ENCODE peak calls at places on chromosomes 12 and 14, in seven cellular contexts. One of them, this sample, is unnamed.

GRCh38 chr12:2891240-2892053 is 756 bp downstream of the TULP3 start:
- DNase-seq in NCI-H2171: no peak
- DNase-seq in MCF 10A: peak
- DNase-seq in choroid plexus epithelial cell: peak
- DNase-seq in CD4-positive, CD25-positive, alpha-beta regulatory T cell: no peak
- DNase-seq in HFF-Myc: no peak
- DNase-seq in A549: peak
- DNase-seq in this sample: peak

GRCh38 chr12:40566246-40566645 is 126.0 kb upstream of the CNTN1 start:
- DNase-seq in A549: peak
- DNase-seq in NCI-H2171: peak
- DNase-seq in MCF 10A: no peak
- DNase-seq in CD4-positive, CD25-positive, alpha-beta regulatory T cell: no peak
- DNase-seq in choroid plexus epithelial cell: no peak
- DNase-seq in HFF-Myc: no peak
- DNase-seq in this sample: no peak

GRCh38 chr14:81386379-81386778 is 13.7 kb downstream of the STON2 start:
- DNase-seq in A549: no peak
- DNase-seq in MCF 10A: no peak
- DNase-seq in NCI-H2171: no peak
- DNase-seq in CD4-positive, CD25-positive, alpha-beta regulatory T cell: no peak
- DNase-seq in HFF-Myc: no peak
- DNase-seq in choroid plexus epithelial cell: no peak
- DNase-seq in this sample: no peak

GRCh38 chr14:50085570-50086315 is 30.6 kb downstream of the VCPKMT start:
- DNase-seq in A549: no peak
- DNase-seq in HFF-Myc: no peak
- DNase-seq in NCI-H2171: no peak
- DNase-seq in CD4-positive, CD25-positive, alpha-beta regulatory T cell: no peak
- DNase-seq in MCF 10A: peak
- DNase-seq in choroid plexus epithelial cell: peak
- DNase-seq in this sample: no peak

GRCh38 chr12:128864516-128865186 is 11.4 kb downstream of the GLT1D1 start:
- DNase-seq in NCI-H2171: no peak
- DNase-seq in A549: no peak
- DNase-seq in HFF-Myc: no peak
- DNase-seq in MCF 10A: no peak
- DNase-seq in CD4-positive, CD25-positive, alpha-beta regulatory T cell: no peak
- DNase-seq in choroid plexus epithelial cell: no peak
- DNase-seq in this sample: no peak

GRCh38 chr14:104900639-104901512 is 23.8 kb upstream of the PLD4 start:
- DNase-seq in A549: no peak
- DNase-seq in NCI-H2171: no peak
- DNase-seq in CD4-positive, CD25-positive, alpha-beta regulatory T cell: no peak
- DNase-seq in MCF 10A: no peak
- DNase-seq in choroid plexus epithelial cell: no peak
- DNase-seq in HFF-Myc: no peak
- DNase-seq in this sample: no peak

GRCh38 chr14:104542871-104543830 is 36.4 kb upstream of the C14orf180 start:
- DNase-seq in choroid plexus epithelial cell: no peak
- DNase-seq in MCF 10A: no peak
- DNase-seq in CD4-positive, CD25-positive, alpha-beta regulatory T cell: no peak
- DNase-seq in A549: no peak
- DNase-seq in NCI-H2171: no peak
- DNase-seq in HFF-Myc: no peak
- DNase-seq in this sample: peak

GRCh38 chr12:81542621-81543020 is 216.5 kb downstream of the PPFIA2 start:
- DNase-seq in NCI-H2171: no peak
- DNase-seq in CD4-positive, CD25-positive, alpha-beta regulatory T cell: no peak
- DNase-seq in choroid plexus epithelial cell: peak
- DNase-seq in A549: no peak
- DNase-seq in HFF-Myc: no peak
- DNase-seq in MCF 10A: no peak
- DNase-seq in this sample: no peak

GRCh38 chr14:80202888-80203562 is 8.3 kb downstream of the DIO2 start:
- DNase-seq in CD4-positive, CD25-positive, alpha-beta regulatory T cell: no peak
- DNase-seq in A549: peak
- DNase-seq in MCF 10A: peak
- DNase-seq in choroid plexus epithelial cell: no peak
- DNase-seq in HFF-Myc: no peak
- DNase-seq in NCI-H2171: no peak
- DNase-seq in this sample: no peak

GRCh38 chr12:123200414-123200813 is 32.5 kb downstream of the MPHOSPH9 start:
- DNase-seq in MCF 10A: no peak
- DNase-seq in NCI-H2171: no peak
- DNase-seq in CD4-positive, CD25-positive, alpha-beta regulatory T cell: no peak
- DNase-seq in A549: no peak
- DNase-seq in HFF-Myc: no peak
- DNase-seq in choroid plexus epithelial cell: no peak
- DNase-seq in this sample: no peak